ENCODE peak calls at places on chromosome 6, in four cellular contexts. Z, O, A and D are unnamed samples.

GRCh38 chr6:110703906-110704594 is 111.2 kb downstream of the CDK19 start:
- DNase-seq in Z (no peak), O (no peak), A (peak; percentile 42), D (no peak)

GRCh38 chr6:88492824-88493223 is 326.7 kb upstream of the CNR1 start:
- DNase-seq in Z (peak; percentile 29), O (no peak), A (no peak), D (no peak)

GRCh38 chr6:88177961-88178464 is 11.9 kb upstream of the CNR1 start:
- DNase-seq in Z (peak; percentile 5), O (no peak), A (no peak), D (no peak)

GRCh38 chr6:31462964-31463940 is 34.7 kb upstream of the MICB start:
- DNase-seq in Z (peak; percentile 68), A (peak; percentile 93), O (peak; percentile 82), D (peak; percentile 49)

GRCh38 chr6:25307805-25308494 is 28.8 kb downstream of the CARMIL1 start:
- DNase-seq in O (no peak), Z (no peak), A (no peak), D (no peak)

GRCh38 chr6:150992682-150993081 is 127.2 kb downstream of the MTHFD1L start:
- DNase-seq in A (no peak), Z (no peak), O (no peak), D (no peak)

GRCh38 chr6:169529931-169530761 is 171.7 kb downstream of the WDR27 start:
- DNase-seq in A (no peak), O (no peak), Z (peak; percentile 66), D (no peak)

GRCh38 chr6:79377830-79378460 is 143.5 kb upstream of the HMGN3 start:
- DNase-seq in Z (no peak), A (no peak), O (no peak), D (no peak)

GRCh38 chr6:54515013-54515412 is 206.8 kb downstream of the TINAG start:
- DNase-seq in Z (no peak), O (no peak), A (peak; percentile 54), D (no peak)

GRCh38 chr6:164085552-164086325 is 671.2 kb downstream of the QKI start:
- DNase-seq in A (no peak), Z (no peak), O (peak; percentile 97), D (peak; percentile 86)

GRCh38 chr6:105692630-105693212 is 289.8 kb upstream of the PREP start:
- DNase-seq in O (no peak), A (no peak), Z (no peak), D (no peak)

GRCh38 chr6:12598919-12599318 is 117.6 kb upstream of the PHACTR1 start:
- DNase-seq in Z (no peak), A (no peak), O (no peak), D (no peak)

GRCh38 chr6:2725999-2726567 is 24.6 kb downstream of the MYLK4 start:
- DNase-seq in O (peak; percentile 3), Z (peak; percentile 47), A (no peak), D (no peak)

GRCh38 chr6:834879-835278 is 141.9 kb upstream of the EXOC2 start:
- DNase-seq in O (no peak), Z (no peak), A (no peak), D (no peak)